ENCODE peak calls at places on chromosomes 5 and 9, in six cellular contexts. E is adrenal gland, D is pancreas, R is A549, K is heart left ventricle, J is fibroblast of lung. P is an unnamed sample.

GRCh38 chr5:65327582-65327981 is 154.1 kb downstream of the ADAMTS6 start:
- DNase-seq in K (no peak), E (no peak), J (peak; percentile 39), D (no peak), R (no peak), P (no peak)

GRCh38 chr9:135048046-135048757 is 39.3 kb upstream of the OLFM1 start:
- DNase-seq in E (no peak), J (no peak), K (no peak), R (no peak), D (no peak), P (no peak)

GRCh38 chr5:53430618-53431252 is 49.7 kb upstream of the FST start:
- DNase-seq in R (no peak), K (no peak), D (no peak), J (peak; percentile 88), E (peak; percentile 30), P (no peak)

GRCh38 chr9:134330590-134330989 is 4.3 kb downstream of the RXRA start:
- DNase-seq in K (peak; percentile 5), J (no peak), E (no peak), R (no peak), D (no peak), P (no peak)

GRCh38 chr5:79774171-79774854 is 84.7 kb downstream of the CMYA5 start:
- DNase-seq in R (peak; percentile 15), J (no peak), D (no peak), K (no peak), E (no peak), P (no peak)

GRCh38 chr5:121974261-121974660 is 12.5 kb downstream of the SRFBP1 start:
- DNase-seq in E (no peak), K (no peak), J (peak; percentile 80), D (no peak), R (no peak), P (no peak)

GRCh38 chr5:72144762-72145161 is 37.5 kb downstream of the MAP1B start:
- DNase-seq in D (no peak), K (no peak), J (no peak), E (no peak), R (no peak), P (no peak)

GRCh38 chr9:130172858-130173461 is 756 bp downstream of the NCS1 start:
- DNase-seq in E (no peak), J (peak; percentile 18), R (peak; percentile 42), D (no peak), K (no peak), P (no peak)

GRCh38 chr5:76402251-76402879 is 720 bp upstream of the IQGAP2 start:
- DNase-seq in E (peak; percentile 35), J (no peak), R (peak; percentile 46), K (peak; percentile 41), D (peak; percentile 67), P (peak; percentile 28)

GRCh38 chr9:135490166-135490870 is 10.2 kb upstream of the MRPS2 start:
- DNase-seq in K (no peak), D (no peak), E (no peak), R (no peak), J (no peak), P (no peak)

GRCh38 chr9:105053209-105053652 is 125.3 kb upstream of the ABCA1 start:
- DNase-seq in J (peak; percentile 81), K (no peak), E (peak; percentile 85), D (no peak), R (no peak), P (no peak)

GRCh38 chr9:71746753-71747115 is 21.6 kb downstream of the CEMIP2 start:
- DNase-seq in R (no peak), J (no peak), K (no peak), E (no peak), D (no peak), P (no peak)

GRCh38 chr5:127038550-127038949 is 8.2 kb upstream of the MARCHF3 start:
- DNase-seq in D (no peak), J (no peak), R (no peak), E (no peak), K (no peak), P (no peak)

GRCh38 chr5:83925952-83926351 is 205.3 kb upstream of the HAPLN1 start:
- DNase-seq in R (no peak), J (peak; percentile 30), E (no peak), D (no peak), K (no peak), P (no peak)

GRCh38 chr9:69141851-69142250 is 32.2 kb upstream of the TJP2 start:
- DNase-seq in R (no peak), E (peak; percentile 6), D (no peak), K (no peak), J (no peak), P (peak; percentile 3)

GRCh38 chr5:76701298-76701697 is 14.6 kb upstream of the F2R start:
- DNase-seq in J (peak; percentile 91), R (no peak), E (peak; percentile 59), K (peak; percentile 33), D (no peak), P (no peak)

GRCh38 chr5:45110399-45110798 is 301.7 kb downstream of the MRPS30 start:
- DNase-seq in R (no peak), E (no peak), K (no peak), D (no peak), J (no peak), P (no peak)

GRCh38 chr9:126615251-126615790 is 1.6 kb downstream of the LMX1B start:
- DNase-seq in J (peak; percentile 7), D (no peak), K (peak; percentile 50), E (no peak), R (no peak), P (no peak)

GRCh38 chr5:55220433-55221185 is 6.5 kb downstream of the MCIDAS start:
- DNase-seq in D (no peak), J (no peak), R (no peak), E (no peak), K (no peak), P (no peak)

GRCh38 chr9:131436386-131436785 is 42.5 kb downstream of the PRRC2B start:
- DNase-seq in K (no peak), E (no peak), R (no peak), J (no peak), D (no peak), P (no peak)

GRCh38 chr5:156201793-156202388 is 125.1 kb upstream of the SGCD start:
- DNase-seq in R (peak; percentile 32), D (no peak), K (peak; percentile 46), E (no peak), J (peak; percentile 68), P (no peak)

GRCh38 chr5:88879724-88880123 is 3.3 kb downstream of the MEF2C start:
- DNase-seq in D (no peak), K (no peak), J (no peak), E (no peak), R (no peak), P (no peak)

GRCh38 chr9:95024097-95024671 is 293.3 kb downstream of the FANCC start:
- DNase-seq in R (no peak), E (no peak), J (no peak), K (peak; percentile 74), D (peak; percentile 74), P (no peak)

GRCh38 chr9:108816037-108816436 is 39.7 kb downstream of the ACTL7B start:
- DNase-seq in D (no peak), R (no peak), K (no peak), J (no peak), E (no peak), P (no peak)

GRCh38 chr9:15373881-15374280 is 48.8 kb upstream of the SNAPC3 start:
- DNase-seq in R (no peak), J (peak; percentile 37), E (no peak), K (no peak), D (no peak), P (no peak)

GRCh38 chr5:72661405-72661804 is 154.2 kb upstream of the ZNF366 start:
- DNase-seq in E (no peak), D (no peak), K (no peak), J (peak; percentile 32), R (no peak), P (no peak)

GRCh38 chr5:39619161-39619818 is 194.5 kb upstream of the DAB2 start:
- DNase-seq in E (no peak), J (no peak), R (no peak), K (no peak), D (no peak), P (no peak)

GRCh38 chr5:39624890-39625289 is 200.1 kb upstream of the DAB2 start:
- DNase-seq in E (no peak), J (no peak), R (no peak), D (no peak), K (no peak), P (no peak)

GRCh38 chr5:39623291-39623865 is 198.6 kb upstream of the DAB2 start:
- DNase-seq in D (no peak), J (no peak), R (no peak), E (no peak), K (no peak), P (no peak)

GRCh38 chr5:39624268-39624886 is 199.6 kb upstream of the DAB2 start:
- DNase-seq in E (no peak), K (no peak), R (no peak), D (peak; percentile 58), J (peak; percentile 74), P (peak; percentile 41)

GRCh38 chr5:39622281-39622680 is 197.5 kb upstream of the DAB2 start:
- DNase-seq in E (no peak), J (no peak), K (no peak), R (no peak), D (no peak), P (no peak)
- H3K27ac ChIP-seq in E (no peak overlapping the region), J (no peak overlapping the region), K (no peak overlapping the region), R (no peak overlapping the region), D (no peak overlapping the region), P (no peak overlapping the region)

DNA sequence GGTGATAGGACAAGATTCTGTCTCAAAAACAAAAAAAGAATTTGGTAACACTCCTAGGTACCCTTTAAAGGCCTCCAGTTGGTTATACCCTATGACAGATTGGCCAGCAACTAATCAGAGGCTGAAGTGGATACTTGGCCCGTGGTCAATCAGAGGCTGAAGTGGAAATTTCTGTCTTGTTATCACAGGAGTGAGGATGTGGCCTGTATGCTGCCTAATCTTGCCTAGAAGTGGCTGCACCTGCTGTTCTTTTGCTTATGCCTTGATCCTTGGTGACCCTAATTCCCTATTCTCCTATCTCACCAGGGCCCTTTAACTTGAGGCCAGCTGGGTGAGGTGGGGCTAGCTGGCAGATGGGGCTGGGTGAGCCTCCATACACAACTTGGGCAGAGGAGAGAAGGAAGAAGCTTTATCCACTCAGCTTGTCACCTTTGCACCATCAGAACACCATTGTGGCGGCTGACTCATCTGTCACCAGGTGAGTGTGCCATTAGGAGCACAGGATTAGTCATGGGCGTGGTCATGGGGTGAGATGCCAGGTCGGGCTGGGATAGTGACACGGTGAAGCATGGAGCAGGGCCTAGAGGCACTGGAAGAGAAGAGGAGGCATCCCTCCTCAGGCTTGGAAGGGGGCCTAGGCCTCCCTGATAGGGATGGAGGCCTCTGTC is 41.5 kb downstream of the SAR1B start:
- DNase-seq in E (no peak), J (no peak), R (no peak), D (no peak), K (no peak), P (no peak)
- H3K4me1 ChIP-seq in E (no peaks in the 10 kb centered on the region), J (peaks cover 3% of the 10 kb centered on the region), R (peaks cover 22% of the 10 kb centered on the region), D (no peaks in the 10 kb centered on the region), K (peaks cover 6% of the 10 kb centered on the region), P (peaks cover 4% of the 10 kb centered on the region)

GRCh38 chr5:62720036-62720441 is 141.4 kb downstream of the LRRC70 start:
- DNase-seq in E (peak; percentile 26), D (no peak), J (peak; percentile 2), K (no peak), R (peak; percentile 37), P (no peak)
- TF ChIP-seq CTCF in E (no peak), D (no peak), J (no peak), K (no peak), R (no peak), P (no peak)

DNA sequence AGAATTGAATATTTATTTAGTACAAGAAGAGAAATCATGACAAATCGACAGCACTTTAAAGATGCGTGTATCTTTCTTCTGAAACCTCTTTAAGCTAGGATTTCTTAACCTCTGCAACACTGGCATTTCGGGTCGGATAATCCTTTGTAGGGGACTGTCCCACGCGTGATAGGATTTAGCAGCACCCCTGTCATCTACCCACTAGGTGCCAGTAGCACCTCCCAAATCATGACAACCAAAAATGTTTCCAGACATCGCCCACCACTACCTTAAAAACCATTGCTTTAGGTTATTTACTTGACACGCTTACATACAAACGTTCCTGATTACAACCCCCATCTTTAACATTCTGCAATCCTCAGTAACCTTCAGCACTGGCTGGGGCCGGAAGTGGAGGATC is 223.1 kb downstream of the TRIM32 start:
- DNase-seq in R (no peak), D (no peak), J (no peak), E (no peak), K (no peak), P (no peak)
- H3K27ac ChIP-seq in R (no peak overlapping the region), D (no peak overlapping the region), J (no peak overlapping the region), E (no peak overlapping the region), K (no peak overlapping the region), P (no peak overlapping the region)

P was measured in prostate gland.